ENCODE peak calls at places on chromosomes 7 and 10, in six cellular contexts. One of them, this sample, is unnamed.

GRCh38 chr7:31782411-31782991 is 95.5 kb downstream of the PPP1R17 start:
- DNase-seq in pancreas: peak
- DNase-seq in activated T-cell treated with anti-CD3 and anti-CD28 coated beads, Interleukin-2, amount 50 U/mL, for 72 hours: peak
- DNase-seq in HFFc6: peak
- DNase-seq in heart right ventricle: no peak
- DNase-seq in upper lobe of right lung: no peak
- DNase-seq in this sample: no peak

GRCh38 chr7:92076509-92076908 is 57.8 kb downstream of the CYP51A1 start:
- DNase-seq in activated T-cell treated with anti-CD3 and anti-CD28 coated beads, Interleukin-2, amount 50 U/mL, for 72 hours: no peak
- DNase-seq in pancreas: no peak
- DNase-seq in heart right ventricle: no peak
- DNase-seq in upper lobe of right lung: no peak
- DNase-seq in HFFc6: no peak
- DNase-seq in this sample: no peak

GRCh38 chr7:51732951-51733350 is 416.3 kb upstream of the COBL start:
- DNase-seq in activated T-cell treated with anti-CD3 and anti-CD28 coated beads, Interleukin-2, amount 50 U/mL, for 72 hours: no peak
- DNase-seq in heart right ventricle: no peak
- DNase-seq in HFFc6: no peak
- DNase-seq in pancreas: no peak
- DNase-seq in upper lobe of right lung: no peak
- DNase-seq in this sample: no peak

GRCh38 chr7:113071465-113071864 is 15.2 kb downstream of the GPR85 start:
- DNase-seq in pancreas: no peak
- DNase-seq in activated T-cell treated with anti-CD3 and anti-CD28 coated beads, Interleukin-2, amount 50 U/mL, for 72 hours: no peak
- DNase-seq in heart right ventricle: no peak
- DNase-seq in HFFc6: no peak
- DNase-seq in upper lobe of right lung: no peak
- DNase-seq in this sample: no peak

GRCh38 chr10:49362596-49363260 is 33.2 kb downstream of the DRGX start:
- DNase-seq in upper lobe of right lung: no peak
- DNase-seq in activated T-cell treated with anti-CD3 and anti-CD28 coated beads, Interleukin-2, amount 50 U/mL, for 72 hours: no peak
- DNase-seq in HFFc6: no peak
- DNase-seq in pancreas: peak
- DNase-seq in heart right ventricle: no peak
- DNase-seq in this sample: no peak

GRCh38 chr7:75963383-75963995 is 30.9 kb downstream of the TMEM120A start:
- DNase-seq in upper lobe of right lung: no peak
- DNase-seq in heart right ventricle: no peak
- DNase-seq in HFFc6: no peak
- DNase-seq in activated T-cell treated with anti-CD3 and anti-CD28 coated beads, Interleukin-2, amount 50 U/mL, for 72 hours: no peak
- DNase-seq in pancreas: no peak
- DNase-seq in this sample: no peak

GRCh38 chr7:137818036-137818435 is 28.7 kb downstream of the DGKI start:
- DNase-seq in upper lobe of right lung: no peak
- DNase-seq in pancreas: no peak
- DNase-seq in activated T-cell treated with anti-CD3 and anti-CD28 coated beads, Interleukin-2, amount 50 U/mL, for 72 hours: no peak
- DNase-seq in heart right ventricle: no peak
- DNase-seq in HFFc6: peak
- DNase-seq in this sample: no peak

GRCh38 chr10:109429956-109430760 is 493.2 kb downstream of the XPNPEP1 start:
- DNase-seq in heart right ventricle: no peak
- DNase-seq in HFFc6: peak
- DNase-seq in upper lobe of right lung: no peak
- DNase-seq in activated T-cell treated with anti-CD3 and anti-CD28 coated beads, Interleukin-2, amount 50 U/mL, for 72 hours: no peak
- DNase-seq in pancreas: no peak
- DNase-seq in this sample: no peak

GRCh38 chr7:16905300-16906044 is 23.7 kb upstream of the AGR3 start:
- DNase-seq in heart right ventricle: no peak
- DNase-seq in activated T-cell treated with anti-CD3 and anti-CD28 coated beads, Interleukin-2, amount 50 U/mL, for 72 hours: no peak
- DNase-seq in pancreas: no peak
- DNase-seq in HFFc6: peak
- DNase-seq in upper lobe of right lung: no peak
- DNase-seq in this sample: no peak

GRCh38 chr10:28125701-28126100 is 126.8 kb upstream of the ODAD2 start:
- DNase-seq in activated T-cell treated with anti-CD3 and anti-CD28 coated beads, Interleukin-2, amount 50 U/mL, for 72 hours: no peak
- DNase-seq in HFFc6: peak
- DNase-seq in pancreas: no peak
- DNase-seq in upper lobe of right lung: no peak
- DNase-seq in heart right ventricle: no peak
- DNase-seq in this sample: no peak

GRCh38 chr10:15384154-15384553 is 13.1 kb upstream of the FAM171A1 start:
- DNase-seq in HFFc6: no peak
- DNase-seq in pancreas: no peak
- DNase-seq in upper lobe of right lung: no peak
- DNase-seq in heart right ventricle: no peak
- DNase-seq in activated T-cell treated with anti-CD3 and anti-CD28 coated beads, Interleukin-2, amount 50 U/mL, for 72 hours: no peak
- DNase-seq in this sample: no peak

GRCh38 chr10:123527122-123527521 is 139.0 kb upstream of the GPR26 start:
- DNase-seq in pancreas: no peak
- DNase-seq in upper lobe of right lung: no peak
- DNase-seq in HFFc6: no peak
- DNase-seq in heart right ventricle: no peak
- DNase-seq in activated T-cell treated with anti-CD3 and anti-CD28 coated beads, Interleukin-2, amount 50 U/mL, for 72 hours: no peak
- DNase-seq in this sample: no peak

GRCh38 chr7:4271716-4272015 is 410.4 kb upstream of the FOXK1 start:
- DNase-seq in upper lobe of right lung: no peak
- DNase-seq in HFFc6: no peak
- DNase-seq in activated T-cell treated with anti-CD3 and anti-CD28 coated beads, Interleukin-2, amount 50 U/mL, for 72 hours: no peak
- DNase-seq in pancreas: no peak
- DNase-seq in heart right ventricle: no peak
- DNase-seq in this sample: no peak

GRCh38 chr7:87148332-87148955 is 3.8 kb upstream of the DMTF1 start:
- DNase-seq in heart right ventricle: no peak
- DNase-seq in HFFc6: peak
- DNase-seq in pancreas: no peak
- DNase-seq in activated T-cell treated with anti-CD3 and anti-CD28 coated beads, Interleukin-2, amount 50 U/mL, for 72 hours: no peak
- DNase-seq in upper lobe of right lung: no peak
- DNase-seq in this sample: no peak

GRCh38 chr10:123429631-123430257 is 236.4 kb upstream of the GPR26 start:
- DNase-seq in upper lobe of right lung: no peak
- DNase-seq in pancreas: no peak
- DNase-seq in HFFc6: no peak
- DNase-seq in activated T-cell treated with anti-CD3 and anti-CD28 coated beads, Interleukin-2, amount 50 U/mL, for 72 hours: no peak
- DNase-seq in heart right ventricle: no peak
- DNase-seq in this sample: no peak

GRCh38 chr10:47362199-47362598 is 14.0 kb downstream of the RBP3 start:
- DNase-seq in HFFc6: no peak
- DNase-seq in activated T-cell treated with anti-CD3 and anti-CD28 coated beads, Interleukin-2, amount 50 U/mL, for 72 hours: no peak
- DNase-seq in heart right ventricle: no peak
- DNase-seq in upper lobe of right lung: peak
- DNase-seq in pancreas: no peak
- DNase-seq in this sample: no peak

GRCh38 chr7:156069897-156070296 is 257.6 kb upstream of the SHH start:
- DNase-seq in HFFc6: no peak
- DNase-seq in activated T-cell treated with anti-CD3 and anti-CD28 coated beads, Interleukin-2, amount 50 U/mL, for 72 hours: no peak
- DNase-seq in pancreas: no peak
- DNase-seq in heart right ventricle: no peak
- DNase-seq in upper lobe of right lung: peak
- DNase-seq in this sample: no peak

GRCh38 chr10:33735463-33735862 is 401.0 kb upstream of the NRP1 start:
- DNase-seq in upper lobe of right lung: no peak
- DNase-seq in activated T-cell treated with anti-CD3 and anti-CD28 coated beads, Interleukin-2, amount 50 U/mL, for 72 hours: no peak
- DNase-seq in heart right ventricle: no peak
- DNase-seq in HFFc6: peak
- DNase-seq in pancreas: no peak
- DNase-seq in this sample: no peak

GRCh38 chr7:128381161-128381821 is 19.8 kb upstream of the PRRT4 start:
- DNase-seq in pancreas: no peak
- DNase-seq in heart right ventricle: no peak
- DNase-seq in activated T-cell treated with anti-CD3 and anti-CD28 coated beads, Interleukin-2, amount 50 U/mL, for 72 hours: peak
- DNase-seq in upper lobe of right lung: no peak
- DNase-seq in HFFc6: no peak
- DNase-seq in this sample: no peak

GRCh38 chr7:94145602-94146001 is 141.4 kb upstream of the BET1 start:
- DNase-seq in upper lobe of right lung: no peak
- DNase-seq in pancreas: no peak
- DNase-seq in activated T-cell treated with anti-CD3 and anti-CD28 coated beads, Interleukin-2, amount 50 U/mL, for 72 hours: no peak
- DNase-seq in HFFc6: peak
- DNase-seq in heart right ventricle: no peak
- DNase-seq in this sample: no peak

GRCh38 chr10:114400091-114400490 is 4.2 kb downstream of the AFAP1L2 start:
- DNase-seq in upper lobe of right lung: no peak
- DNase-seq in pancreas: no peak
- DNase-seq in heart right ventricle: no peak
- DNase-seq in activated T-cell treated with anti-CD3 and anti-CD28 coated beads, Interleukin-2, amount 50 U/mL, for 72 hours: no peak
- DNase-seq in HFFc6: no peak
- DNase-seq in this sample: no peak

GRCh38 chr10:131179386-131179785 is 132.1 kb downstream of the TCERG1L start:
- DNase-seq in activated T-cell treated with anti-CD3 and anti-CD28 coated beads, Interleukin-2, amount 50 U/mL, for 72 hours: no peak
- DNase-seq in pancreas: peak
- DNase-seq in upper lobe of right lung: peak
- DNase-seq in heart right ventricle: no peak
- DNase-seq in HFFc6: no peak
- DNase-seq in this sample: no peak

GRCh38 chr7:83677180-83677866 is 28.4 kb upstream of the SEMA3E start:
- DNase-seq in activated T-cell treated with anti-CD3 and anti-CD28 coated beads, Interleukin-2, amount 50 U/mL, for 72 hours: no peak
- DNase-seq in upper lobe of right lung: no peak
- DNase-seq in pancreas: no peak
- DNase-seq in heart right ventricle: no peak
- DNase-seq in HFFc6: peak
- DNase-seq in this sample: no peak

GRCh38 chr7:938546-939185 is 15.8 kb downstream of the ADAP1 start:
- DNase-seq in heart right ventricle: no peak
- DNase-seq in HFFc6: no peak
- DNase-seq in upper lobe of right lung: peak
- DNase-seq in pancreas: no peak
- DNase-seq in activated T-cell treated with anti-CD3 and anti-CD28 coated beads, Interleukin-2, amount 50 U/mL, for 72 hours: no peak
- DNase-seq in this sample: no peak

GRCh38 chr7:133836666-133837065 is 290.5 kb upstream of the LRGUK start:
- DNase-seq in HFFc6: no peak
- DNase-seq in heart right ventricle: no peak
- DNase-seq in activated T-cell treated with anti-CD3 and anti-CD28 coated beads, Interleukin-2, amount 50 U/mL, for 72 hours: no peak
- DNase-seq in pancreas: no peak
- DNase-seq in upper lobe of right lung: no peak
- DNase-seq in this sample: no peak

GRCh38 chr7:143214789-143215679 is 6.8 kb upstream of the TAS2R40 start:
- DNase-seq in HFFc6: peak
- DNase-seq in heart right ventricle: peak
- DNase-seq in pancreas: peak
- DNase-seq in upper lobe of right lung: no peak
- DNase-seq in activated T-cell treated with anti-CD3 and anti-CD28 coated beads, Interleukin-2, amount 50 U/mL, for 72 hours: peak
- DNase-seq in this sample: peak

GRCh38 chr7:103141753-103142404 is 7.0 kb downstream of the NAPEPLD start:
- DNase-seq in heart right ventricle: no peak
- DNase-seq in upper lobe of right lung: no peak
- DNase-seq in pancreas: no peak
- DNase-seq in activated T-cell treated with anti-CD3 and anti-CD28 coated beads, Interleukin-2, amount 50 U/mL, for 72 hours: no peak
- DNase-seq in HFFc6: no peak
- DNase-seq in this sample: no peak

GRCh38 chr10:71981024-71981867 is 17.1 kb downstream of the CHST3 start:
- DNase-seq in heart right ventricle: no peak
- DNase-seq in pancreas: peak
- DNase-seq in activated T-cell treated with anti-CD3 and anti-CD28 coated beads, Interleukin-2, amount 50 U/mL, for 72 hours: no peak
- DNase-seq in upper lobe of right lung: no peak
- DNase-seq in HFFc6: no peak
- DNase-seq in this sample: no peak

GRCh38 chr7:128755816-128756476 is 16.8 kb downstream of the CALU start:
- DNase-seq in pancreas: no peak
- DNase-seq in activated T-cell treated with anti-CD3 and anti-CD28 coated beads, Interleukin-2, amount 50 U/mL, for 72 hours: no peak
- DNase-seq in upper lobe of right lung: no peak
- DNase-seq in HFFc6: peak
- DNase-seq in heart right ventricle: no peak
- DNase-seq in this sample: no peak

GRCh38 chr10:86942441-86943315 is 14.7 kb downstream of the MMRN2 start:
- DNase-seq in upper lobe of right lung: no peak
- DNase-seq in HFFc6: no peak
- DNase-seq in pancreas: no peak
- DNase-seq in activated T-cell treated with anti-CD3 and anti-CD28 coated beads, Interleukin-2, amount 50 U/mL, for 72 hours: no peak
- DNase-seq in heart right ventricle: no peak
- DNase-seq in this sample: no peak

GRCh38 chr7:155477469-155477868 is 19.5 kb downstream of the EN2 start:
- DNase-seq in heart right ventricle: no peak
- DNase-seq in upper lobe of right lung: no peak
- DNase-seq in HFFc6: no peak
- DNase-seq in activated T-cell treated with anti-CD3 and anti-CD28 coated beads, Interleukin-2, amount 50 U/mL, for 72 hours: no peak
- DNase-seq in pancreas: no peak
- DNase-seq in this sample: peak

GRCh38 chr10:14146005-14146404 is 184.7 kb downstream of the FRMD4A start:
- DNase-seq in pancreas: no peak
- DNase-seq in HFFc6: peak
- DNase-seq in upper lobe of right lung: no peak
- DNase-seq in heart right ventricle: no peak
- DNase-seq in activated T-cell treated with anti-CD3 and anti-CD28 coated beads, Interleukin-2, amount 50 U/mL, for 72 hours: no peak
- DNase-seq in this sample: no peak

GRCh38 chr7:131336956-131337355 is 9.3 kb downstream of the MKLN1 start:
- DNase-seq in HFFc6: no peak
- DNase-seq in pancreas: no peak
- DNase-seq in heart right ventricle: no peak
- DNase-seq in activated T-cell treated with anti-CD3 and anti-CD28 coated beads, Interleukin-2, amount 50 U/mL, for 72 hours: no peak
- DNase-seq in upper lobe of right lung: no peak
- DNase-seq in this sample: no peak

GRCh38 chr7:86995052-86995725 is 64.3 kb downstream of the ELAPOR2 start:
- DNase-seq in activated T-cell treated with anti-CD3 and anti-CD28 coated beads, Interleukin-2, amount 50 U/mL, for 72 hours: no peak
- DNase-seq in upper lobe of right lung: no peak
- DNase-seq in heart right ventricle: no peak
- DNase-seq in pancreas: no peak
- DNase-seq in HFFc6: no peak
- DNase-seq in this sample: no peak

GRCh38 chr10:14487511-14487909 is 156.8 kb upstream of the FRMD4A start:
- DNase-seq in upper lobe of right lung: no peak
- DNase-seq in HFFc6: no peak
- DNase-seq in pancreas: no peak
- DNase-seq in activated T-cell treated with anti-CD3 and anti-CD28 coated beads, Interleukin-2, amount 50 U/mL, for 72 hours: no peak
- DNase-seq in heart right ventricle: no peak
- DNase-seq in this sample: no peak

This sample was measured in T-helper 2 cell treated with Interferon-gamma antibody and Interleukin-4, amounts not matched to agents 5 μg/mL and 100 μg/mL, for 36 hours.